ENCODE peak calls at places on chromosomes 1 and 21, in eight cellular contexts. B is HCT116, U is pancreas, X is tibial nerve, L is hepatocyte, Y is esophagus squamous epithelium, R is tibial artery, P is spleen. O is an unnamed sample. For H3K27me3, the result is how much of the 10 kb centered on the place peaks cover.

GRCh38 chr1:109404838-109405237 is 7.1 kb upstream of the SORT1 start:
- DNase-seq in B (no peak), U (no peak), X (no peak), L (no peak), Y (no peak), R (no peak), P (no peak), O (no peak)

GRCh38 chr1:97778718-97779117 is 142.1 kb downstream of the DPYD start:
- DNase-seq in B (no peak), U (no peak), X (no peak), L (no peak), Y (no peak), R (no peak), P (no peak), O (no peak)

GRCh38 chr21:42633858-42634257 is 19.6 kb upstream of the PDE9A start:
- DNase-seq in B (no peak), U (no peak), X (no peak), L (no peak), Y (no peak), R (peak), P (peak), O (no peak)

GRCh38 chr21:32190491-32191144 is 88.2 kb downstream of the MIS18A start:
- DNase-seq in B (no peak), U (no peak), X (no peak), L (no peak), Y (no peak), R (no peak), P (no peak), O (no peak)

GRCh38 chr1:180773210-180773865 is 139.4 kb upstream of the KIAA1614 start:
- DNase-seq in B (no peak), U (no peak), X (no peak), L (no peak), Y (no peak), R (no peak), P (no peak), O (no peak)

GRCh38 chr1:20837554-20838192 is 50.6 kb upstream of the HP1BP3 start:
- DNase-seq in B (no peak), U (no peak), X (no peak), L (no peak), Y (no peak), R (no peak), P (no peak), O (no peak)

GRCh38 chr1:210143465-210144062 is 89.0 kb upstream of the SERTAD4 start:
- DNase-seq in B (peak), U (peak), X (peak), L (peak), Y (no peak), R (peak), P (no peak), O (peak)

GRCh38 chr1:36322085-36322785 is 1.2 kb downstream of the EVA1B start:
- DNase-seq in B (no peak), U (no peak), X (no peak), L (no peak), Y (no peak), R (peak), P (peak), O (no peak)

GRCh38 chr1:199512037-199512710 is 515.3 kb upstream of the NR5A2 start:
- DNase-seq in B (no peak), U (no peak), X (no peak), L (no peak), Y (no peak), R (no peak), P (no peak), O (no peak)

GRCh38 chr1:63408331-63408730 is 40.9 kb downstream of the ALG6 start:
- DNase-seq in B (no peak), U (no peak), X (no peak), L (no peak), Y (no peak), R (no peak), P (no peak), O (no peak)

GRCh38 chr1:15337656-15338402 is 71.9 kb upstream of the EFHD2 start:
- DNase-seq in B (peak), U (no peak), X (no peak), L (no peak), Y (no peak), R (peak), P (no peak), O (peak)

GRCh38 chr1:44777969-44778635 is 2.8 kb downstream of the RPS8 start:
- DNase-seq in B (no peak), U (no peak), X (no peak), L (no peak), Y (no peak), R (no peak), P (peak), O (no peak)

GRCh38 chr1:172383541-172383940 is 36.9 kb upstream of the C1orf105 start:
- DNase-seq in B (no peak), U (no peak), X (no peak), L (peak), Y (no peak), R (no peak), P (no peak), O (peak)

GRCh38 chr1:97137862-97138514 is 416.4 kb downstream of the PTBP2 start:
- DNase-seq in B (peak), U (no peak), X (peak), L (peak), Y (no peak), R (no peak), P (no peak), O (peak)

GRCh38 chr1:228075801-228076271 is 6.7 kb upstream of the ARF1 start:
- DNase-seq in B (no peak), U (no peak), X (no peak), L (no peak), Y (no peak), R (peak), P (no peak), O (no peak)

GRCh38 chr1:53590581-53591515 is 131.6 kb downstream of the DMRTB1 start:
- DNase-seq in B (no peak), U (no peak), X (no peak), L (peak), Y (no peak), R (peak), P (no peak), O (no peak)

GRCh38 chr1:998905-999796 is 746 bp downstream of the HES4 start:
- DNase-seq in B (no peak), U (peak), X (no peak), L (peak), Y (no peak), R (no peak), P (peak), O (peak)

GRCh38 chr21:34544032-34544496 is 32.1 kb upstream of the KCNE1 start:
- DNase-seq in B (peak), U (peak), X (peak), L (peak), Y (no peak), R (no peak), P (no peak), O (peak)

DNA sequence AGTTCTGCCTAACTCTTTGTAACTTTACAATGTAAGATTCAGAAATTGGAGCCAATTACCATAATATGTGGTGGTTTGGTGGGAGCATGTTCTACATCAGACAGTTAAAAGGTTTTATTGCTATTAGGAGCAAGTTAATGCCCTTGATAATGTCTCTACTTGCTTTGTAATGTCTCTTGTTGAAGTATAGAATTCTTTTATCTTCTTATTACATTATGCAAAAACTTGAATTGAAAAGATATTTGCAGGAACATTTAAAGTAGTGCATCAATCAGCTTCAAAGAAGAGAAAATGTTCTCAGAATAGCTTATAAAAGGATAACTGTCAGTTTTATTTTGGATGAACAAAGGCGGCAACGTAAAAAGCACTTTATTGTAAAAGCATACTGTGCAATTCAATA is 77.8 kb downstream of the RWDD3 start:
- DNase-seq in B (no peak), U (no peak), X (no peak), L (no peak), Y (no peak), R (no peak), P (no peak), O (no peak)
- H3K27ac ChIP-seq in B (no peak), U (no peak), X (no peak), L (no peak), Y (no peak), R (no peak), P (no peak), O (no peak)

GRCh38 chr1:154971341-154971998 is 923 bp upstream of the SHC1 start:
- DNase-seq in B (no peak), U (no peak), X (peak), L (no peak), Y (no peak), R (no peak), P (peak), O (peak)
- H3K4me3 ChIP-seq in B (peak), U (no peak), X (no peak), L (no peak), Y (peak), R (peak), P (no peak), O (no peak)

GRCh38 chr1:2777428-2778219 is 23.9 kb downstream of the TTC34 start:
- DNase-seq in B (no peak), U (no peak), X (no peak), L (no peak), Y (no peak), R (no peak), P (peak), O (no peak)
- H3K27me3 ChIP-seq in B (under half), U (under half), X (under half), L (under half), Y (under half), R (under half), P (under half), O (under half)

DNA sequence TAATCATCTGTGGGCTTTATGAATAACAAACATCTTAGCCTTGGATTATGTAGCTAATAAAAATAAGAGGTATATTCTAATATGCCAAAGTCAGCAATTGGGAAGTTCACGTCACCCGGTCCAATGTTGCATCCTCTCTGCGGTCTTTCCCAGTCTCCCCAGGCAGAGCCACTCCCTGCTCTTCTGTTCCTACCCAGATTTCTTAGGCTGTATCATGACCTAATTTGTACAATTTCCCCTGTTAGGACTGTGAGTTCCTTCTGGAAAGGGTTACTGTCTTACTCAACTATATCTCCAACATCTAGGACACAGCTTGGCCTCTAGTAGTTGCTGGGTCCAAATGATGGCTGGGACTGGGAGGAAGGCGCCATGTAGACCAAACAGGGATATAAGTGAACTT is 29.8 kb upstream of the C1orf198 start:
- DNase-seq in B (no peak), U (no peak), X (no peak), L (no peak), Y (no peak), R (no peak), P (no peak), O (no peak)
- H3K27ac ChIP-seq in B (no peak), U (no peak), X (no peak), L (no peak), Y (no peak), R (no peak), P (no peak), O (no peak)

DNA sequence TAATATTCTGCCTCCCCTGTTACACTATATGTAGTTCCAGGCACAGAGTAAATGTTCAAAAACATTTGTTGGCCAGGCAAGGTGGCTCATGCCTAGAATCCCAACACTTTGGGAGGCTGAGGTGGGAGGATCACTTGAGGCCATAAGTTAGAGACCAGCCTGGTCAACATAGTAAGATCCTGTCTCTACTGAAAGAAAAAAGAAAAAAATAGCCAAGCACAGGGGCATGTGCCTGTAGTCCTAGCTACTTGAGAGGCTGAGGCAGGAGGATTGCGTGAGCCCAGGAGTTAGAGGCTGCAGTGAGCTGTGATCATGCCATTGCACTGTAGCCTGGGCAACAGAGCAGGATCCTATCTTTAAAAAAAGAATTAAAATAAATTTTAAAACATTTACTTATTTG is 57.6 kb upstream of the SIM2 start:
- DNase-seq in B (no peak), U (no peak), X (no peak), L (no peak), Y (no peak), R (no peak), P (no peak), O (no peak)
- H3K4me3 ChIP-seq in B (no peak), U (no peak), X (no peak), L (no peak), Y (no peak), R (no peak), P (no peak), O (no peak)

GRCh38 chr1:170665625-170666024 is 1.7 kb downstream of the PRRX1 start:
- DNase-seq in B (no peak), U (no peak), X (no peak), L (no peak), Y (no peak), R (no peak), P (no peak), O (no peak)
- H3K27me3 ChIP-seq in B (under half), U (under half), X (under half), L (half or more), Y (half or more), R (under half), P (half or more), O (under half)

GRCh38 chr1:101308001-101308659 is 71.3 kb downstream of the S1PR1 start:
- DNase-seq in B (no peak), U (no peak), X (no peak), L (no peak), Y (no peak), R (no peak), P (no peak), O (no peak)
- H3K27ac ChIP-seq in B (no peak), U (no peak), X (no peak), L (no peak), Y (no peak), R (no peak), P (peak), O (no peak)

GRCh38 chr1:156006666-156007376 is 13.9 kb downstream of the SSR2 start:
- DNase-seq in B (no peak), U (no peak), X (no peak), L (no peak), Y (no peak), R (no peak), P (peak), O (no peak)

GRCh38 chr1:156001021-156001681 is 19.6 kb downstream of the SSR2 start:
- DNase-seq in B (no peak), U (no peak), X (no peak), L (no peak), Y (no peak), R (no peak), P (no peak), O (no peak)

GRCh38 chr1:156004843-156005593 is 15.7 kb downstream of the SSR2 start:
- DNase-seq in B (no peak), U (no peak), X (no peak), L (no peak), Y (no peak), R (no peak), P (peak), O (no peak)

GRCh38 chr1:156001682-156002171 is 19.0 kb downstream of the SSR2 start:
- DNase-seq in B (no peak), U (no peak), X (no peak), L (no peak), Y (no peak), R (no peak), P (no peak), O (no peak)

DNA sequence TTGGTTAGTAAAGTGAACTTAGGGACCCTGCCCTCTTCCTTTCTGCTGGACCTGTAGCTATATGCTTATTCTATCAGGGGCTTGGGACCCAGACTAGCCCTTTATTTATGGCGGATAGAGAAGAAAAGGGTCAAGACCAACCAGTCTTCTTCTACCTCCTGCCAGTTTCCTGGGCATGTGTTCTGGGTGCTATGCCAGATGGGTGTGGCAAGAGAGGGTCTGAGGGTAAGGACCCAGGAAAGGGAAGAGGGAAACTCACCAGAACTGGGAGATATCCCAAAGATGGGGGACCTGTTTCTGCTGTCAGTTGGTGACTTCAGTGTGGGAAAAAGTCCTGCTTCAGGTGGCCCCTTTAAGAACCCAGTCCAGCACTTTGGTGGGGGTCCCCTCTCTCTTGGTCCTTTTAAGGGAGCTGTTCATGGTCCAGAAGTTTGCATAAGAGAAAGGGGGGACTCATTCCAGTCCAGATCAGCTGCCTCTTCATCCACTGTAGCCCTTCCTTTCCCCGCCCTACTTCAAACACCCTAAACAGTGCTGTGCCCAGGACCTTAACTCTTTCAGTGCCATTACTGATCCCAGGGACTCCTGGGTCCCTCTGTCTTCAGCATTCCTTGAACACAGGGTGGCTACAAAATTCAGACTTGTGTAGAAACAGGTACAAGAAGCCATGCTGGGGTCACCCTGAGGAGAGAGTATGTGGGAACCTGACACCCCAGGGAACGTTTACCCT is 18.4 kb downstream of the SSR2 start:
- DNase-seq in B (no peak), U (no peak), X (no peak), L (no peak), Y (no peak), R (no peak), P (no peak), O (no peak)
- H3K4me3 ChIP-seq in B (no peak), U (no peak), X (no peak), L (no peak), Y (no peak), R (no peak), P (no peak), O (no peak)

O was measured in SJSA1.